ENCODE peak calls at places on chromosomes 12 and 14, in ten cellular contexts. X, N, Z, P, M, V, K, L, E and S are unnamed samples.

GRCh38 chr12:116456683-116457082 is 102.5 kb upstream of the MAP1LC3B2 start:
- DNase-seq in X (no peak), P (no peak), M (no peak), L (no peak), Z (no peak), N (no peak), K (no peak), V (no peak), E (no peak), S (no peak)

GRCh38 chr12:53484686-53485567 is 14.3 kb downstream of the MAP3K12 start:
- DNase-seq in K (no peak), Z (no peak), L (no peak), E (no peak), X (no peak), P (no peak), M (no peak), V (peak; percentile 61), N (no peak), S (no peak)

GRCh38 chr12:95060951-95061350 is 12.5 kb downstream of the NR2C1 start:
- DNase-seq in Z (no peak), P (no peak), L (no peak), E (no peak), K (no peak), V (no peak), X (no peak), N (no peak), M (no peak), S (no peak)

GRCh38 chr14:81416233-81416927 is 16.3 kb upstream of the STON2 start:
- DNase-seq in E (no peak), Z (no peak), M (no peak), X (no peak), K (no peak), V (no peak), N (no peak), L (no peak), P (no peak), S (peak; percentile 28)

GRCh38 chr12:44774815-44775411 is 101.2 kb downstream of the NELL2 start:
- DNase-seq in E (no peak), M (peak; percentile 51), X (no peak), V (peak; percentile 40), K (no peak), L (peak; percentile 50), P (peak; percentile 2), N (no peak), Z (no peak), S (peak; percentile 30)

GRCh38 chr12:113271853-113272561 is 50.7 kb downstream of the TPCN1 start:
- DNase-seq in K (no peak), E (peak; percentile 64), V (peak; percentile 59), Z (no peak), L (peak; percentile 32), X (peak; percentile 32), N (peak; percentile 31), P (peak; percentile 79), M (peak; percentile 61), S (no peak)

GRCh38 chr12:102413396-102413795 is 67.0 kb downstream of the IGF1 start:
- DNase-seq in L (no peak), N (no peak), M (no peak), K (no peak), Z (no peak), P (no peak), E (no peak), V (no peak), X (no peak), S (no peak)

GRCh38 chr14:54766276-54767138 is 136.1 kb downstream of the GCH1 start:
- DNase-seq in V (no peak), M (peak; percentile 10), K (no peak), N (no peak), Z (no peak), X (no peak), E (no peak), P (no peak), L (peak; percentile 22), S (no peak)

GRCh38 chr12:100741084-100741711 is 53.4 kb upstream of the ANO4 start:
- DNase-seq in E (no peak), P (peak; percentile 10), K (no peak), N (no peak), M (no peak), V (peak; percentile 41), Z (no peak), L (no peak), X (no peak), S (peak; percentile 5)

GRCh38 chr12:24997970-24998582 is 49.2 kb upstream of the BCAT1 start:
- DNase-seq in X (no peak), P (peak; percentile 86), M (no peak), E (peak; percentile 80), K (no peak), Z (no peak), L (no peak), V (no peak), N (no peak), S (no peak)